ENCODE peak calls at places on chromosomes 13 and 19, in eight cellular contexts. H is amygdala; Y is C1 segment of cervical spinal cord; S is substantia nigra; T is HFFc6; F is stimulated activated CD4-positive, alpha-beta T cell treated with anti-CD3 and anti-CD28 coated beads, Interleukin-1b, Interleukin-23, amount 100 ng/mL, for 24 hours; O is GM10248; L is fibroblast of the aortic adventitia. P is an unnamed sample.

GRCh38 chr13:94248454-94249233 is 230.8 kb downstream of the DCT start:
- DNase-seq in H (no peak), F (no peak), T (no peak), Y (no peak), S (no peak), O (no peak), L (peak), P (peak)

GRCh38 chr19:2385053-2385721 is 25.1 kb downstream of the TMPRSS9 start:
- DNase-seq in T (peak), O (peak), F (no peak), H (no peak), Y (no peak), S (no peak), L (peak), P (peak)

GRCh38 chr13:23447927-23448326 is 14.4 kb upstream of the SACS start:
- DNase-seq in F (no peak), O (no peak), T (peak), Y (no peak), H (no peak), L (peak), S (no peak), P (no peak)

GRCh38 chr13:98974053-98974452 is 3.8 kb downstream of the DOCK9 start:
- DNase-seq in S (no peak), H (no peak), Y (no peak), O (no peak), F (no peak), L (no peak), T (no peak), P (no peak)

GRCh38 chr13:50901701-50902100 is 7.9 kb upstream of the RNASEH2B start:
- DNase-seq in Y (no peak), O (no peak), F (no peak), S (no peak), H (no peak), T (no peak), L (no peak), P (no peak)

GRCh38 chr19:7348587-7349230 is at the start of gene ARHGEF18:
- DNase-seq in S (no peak), Y (no peak), T (no peak), F (no peak), H (no peak), O (peak), L (no peak), P (no peak)

GRCh38 chr19:56712609-56713008 is 41.1 kb upstream of the ZNF835 start:
- DNase-seq in O (no peak), T (no peak), H (peak), S (peak), Y (peak), L (no peak), F (no peak), P (no peak)

GRCh38 chr19:34350161-34350561 is 14.8 kb upstream of the GPI start:
- DNase-seq in F (no peak), O (no peak), L (no peak), H (no peak), Y (no peak), T (no peak), S (no peak), P (no peak)

GRCh38 chr13:89936256-89936655 is 1411.2 kb upstream of the MIR17HG start:
- DNase-seq in T (no peak), H (no peak), F (no peak), S (no peak), O (no peak), L (no peak), Y (no peak), P (no peak)

GRCh38 chr19:1837625-1838105 is 10.6 kb downstream of the REXO1 start:
- DNase-seq in L (no peak), T (no peak), S (no peak), O (peak), H (no peak), Y (peak), F (peak), P (peak)

GRCh38 chr13:30256713-30257432 is 50.5 kb downstream of the KATNAL1 start:
- DNase-seq in O (no peak), S (no peak), Y (no peak), F (no peak), L (peak), T (no peak), H (no peak), P (no peak)

GRCh38 chr19:16051254-16052025 is 24.9 kb upstream of the TPM4 start:
- DNase-seq in S (no peak), O (peak), T (no peak), F (no peak), L (peak), Y (no peak), H (no peak), P (no peak)

GRCh38 chr19:19461671-19462622 is 53.4 kb downstream of the TSSK6 start:
- DNase-seq in S (peak), L (peak), Y (peak), F (no peak), T (no peak), O (no peak), H (no peak), P (no peak)

GRCh38 chr13:97125051-97125809 is 96.9 kb upstream of the MBNL2 start:
- DNase-seq in L (peak), Y (peak), F (no peak), O (no peak), H (peak), S (no peak), T (peak), P (peak)

GRCh38 chr19:54373781-54374266 is 9.1 kb upstream of the LAIR1 start:
- DNase-seq in T (no peak), Y (no peak), H (no peak), L (no peak), F (no peak), S (no peak), O (no peak), P (no peak)

GRCh38 chr13:99505814-99506269 is 4.6 kb downstream of the TM9SF2 start:
- DNase-seq in S (no peak), Y (no peak), F (no peak), L (peak), H (no peak), T (peak), O (no peak), P (no peak)

GRCh38 chr19:7421941-7422744 is 66.7 kb downstream of the PEX11G start:
- DNase-seq in O (no peak), Y (no peak), F (no peak), H (no peak), S (no peak), T (peak), L (no peak), P (peak)

GRCh38 chr13:45007823-45008222 is 18.5 kb downstream of the GPALPP1 start:
- DNase-seq in T (no peak), H (no peak), Y (no peak), S (no peak), F (no peak), O (no peak), L (no peak), P (no peak)

GRCh38 chr13:113209880-113210421 is 538 bp downstream of the CUL4A start:
- DNase-seq in S (no peak), L (peak), T (peak), Y (peak), H (peak), O (peak), F (peak), P (peak)

GRCh38 chr19:5445667-5446066 is 9.6 kb upstream of the ZNRF4 start:
- DNase-seq in H (no peak), O (no peak), F (no peak), S (no peak), L (no peak), Y (no peak), T (peak), P (peak)

GRCh38 chr13:32135655-32136054 is 104.1 kb downstream of the FRY start:
- DNase-seq in O (no peak), F (no peak), H (no peak), S (no peak), T (peak), Y (no peak), L (peak), P (peak)

GRCh38 chr13:72696590-72696989 is 30.8 kb downstream of the MZT1 start:
- DNase-seq in Y (no peak), T (peak), L (peak), H (no peak), S (no peak), F (no peak), O (no peak), P (no peak)